ENCODE peak calls at places on chromosomes 2 and 18, in four cellular contexts. One of them, this sample, is unnamed.

GRCh38 chr2:62452701-62453449 is 53.1 kb downstream of the TMEM17 start:
- DNase-seq in heart left ventricle: no peak
- DNase-seq in cardiac muscle cell: no peak
- DNase-seq in tibial nerve: no peak
- DNase-seq in this sample: peak

GRCh38 chr18:9690418-9691178 is 17.5 kb upstream of the RAB31 start:
- DNase-seq in heart left ventricle: no peak
- DNase-seq in cardiac muscle cell: no peak
- DNase-seq in tibial nerve: no peak
- DNase-seq in this sample: no peak

GRCh38 chr2:125698280-125698679 is 957.7 kb upstream of the GYPC start:
- DNase-seq in heart left ventricle: no peak
- DNase-seq in cardiac muscle cell: no peak
- DNase-seq in tibial nerve: no peak
- DNase-seq in this sample: no peak

GRCh38 chr2:116917196-116917595 is 897.3 kb upstream of the DDX18 start:
- DNase-seq in heart left ventricle: no peak
- DNase-seq in cardiac muscle cell: no peak
- DNase-seq in tibial nerve: no peak
- DNase-seq in this sample: no peak

GRCh38 chr2:16240459-16240858 is 300.1 kb downstream of the MYCN start:
- DNase-seq in heart left ventricle: no peak
- DNase-seq in cardiac muscle cell: peak
- DNase-seq in tibial nerve: no peak
- DNase-seq in this sample: no peak

GRCh38 chr18:25233582-25234362 is 118.2 kb downstream of the ZNF521 start:
- DNase-seq in heart left ventricle: no peak
- DNase-seq in cardiac muscle cell: no peak
- DNase-seq in tibial nerve: peak
- DNase-seq in this sample: no peak

GRCh38 chr2:61181382-61182058 is 19.5 kb downstream of the C2orf74 start:
- DNase-seq in heart left ventricle: no peak
- DNase-seq in cardiac muscle cell: no peak
- DNase-seq in tibial nerve: no peak
- DNase-seq in this sample: no peak

GRCh38 chr2:68043719-68044498 is 18.9 kb downstream of the C1D start:
- DNase-seq in heart left ventricle: no peak
- DNase-seq in cardiac muscle cell: no peak
- DNase-seq in tibial nerve: no peak
- DNase-seq in this sample: no peak

GRCh38 chr2:224008702-224009261 is 30.3 kb downstream of the SERPINE2 start:
- DNase-seq in heart left ventricle: no peak
- DNase-seq in cardiac muscle cell: peak
- DNase-seq in tibial nerve: no peak
- DNase-seq in this sample: no peak

GRCh38 chr2:181678033-181678586 is 2.2 kb downstream of the NEUROD1 start:
- DNase-seq in heart left ventricle: peak
- DNase-seq in cardiac muscle cell: peak
- DNase-seq in tibial nerve: peak
- DNase-seq in this sample: no peak

GRCh38 chr2:46978696-46979095 is 63.1 kb upstream of the MCFD2 start:
- DNase-seq in heart left ventricle: no peak
- DNase-seq in cardiac muscle cell: no peak
- DNase-seq in tibial nerve: no peak
- DNase-seq in this sample: no peak

GRCh38 chr2:208315081-208315788 is 49.2 kb downstream of the PIKFYVE start:
- DNase-seq in heart left ventricle: no peak
- DNase-seq in cardiac muscle cell: no peak
- DNase-seq in tibial nerve: peak
- DNase-seq in this sample: no peak

GRCh38 chr18:35469696-35470095 is 28.1 kb downstream of the INO80C start:
- DNase-seq in heart left ventricle: no peak
- DNase-seq in cardiac muscle cell: no peak
- DNase-seq in tibial nerve: no peak
- DNase-seq in this sample: no peak

GRCh38 chr2:16621348-16621747 is 44.3 kb downstream of the CYRIA start:
- DNase-seq in heart left ventricle: no peak
- DNase-seq in cardiac muscle cell: no peak
- DNase-seq in tibial nerve: no peak
- DNase-seq in this sample: no peak

GRCh38 chr2:24643051-24643450 is 150.1 kb downstream of the PTRHD1 start:
- DNase-seq in heart left ventricle: no peak
- DNase-seq in cardiac muscle cell: no peak
- DNase-seq in tibial nerve: no peak
- DNase-seq in this sample: no peak

GRCh38 chr2:74428675-74429074 is 7.1 kb downstream of the WDR54 start:
- DNase-seq in heart left ventricle: no peak
- DNase-seq in cardiac muscle cell: no peak
- DNase-seq in tibial nerve: no peak
- DNase-seq in this sample: no peak

GRCh38 chr2:181896286-181896685 is 4.8 kb downstream of the ITPRID2 start:
- DNase-seq in heart left ventricle: no peak
- DNase-seq in cardiac muscle cell: no peak
- DNase-seq in tibial nerve: no peak
- DNase-seq in this sample: no peak

DNA sequence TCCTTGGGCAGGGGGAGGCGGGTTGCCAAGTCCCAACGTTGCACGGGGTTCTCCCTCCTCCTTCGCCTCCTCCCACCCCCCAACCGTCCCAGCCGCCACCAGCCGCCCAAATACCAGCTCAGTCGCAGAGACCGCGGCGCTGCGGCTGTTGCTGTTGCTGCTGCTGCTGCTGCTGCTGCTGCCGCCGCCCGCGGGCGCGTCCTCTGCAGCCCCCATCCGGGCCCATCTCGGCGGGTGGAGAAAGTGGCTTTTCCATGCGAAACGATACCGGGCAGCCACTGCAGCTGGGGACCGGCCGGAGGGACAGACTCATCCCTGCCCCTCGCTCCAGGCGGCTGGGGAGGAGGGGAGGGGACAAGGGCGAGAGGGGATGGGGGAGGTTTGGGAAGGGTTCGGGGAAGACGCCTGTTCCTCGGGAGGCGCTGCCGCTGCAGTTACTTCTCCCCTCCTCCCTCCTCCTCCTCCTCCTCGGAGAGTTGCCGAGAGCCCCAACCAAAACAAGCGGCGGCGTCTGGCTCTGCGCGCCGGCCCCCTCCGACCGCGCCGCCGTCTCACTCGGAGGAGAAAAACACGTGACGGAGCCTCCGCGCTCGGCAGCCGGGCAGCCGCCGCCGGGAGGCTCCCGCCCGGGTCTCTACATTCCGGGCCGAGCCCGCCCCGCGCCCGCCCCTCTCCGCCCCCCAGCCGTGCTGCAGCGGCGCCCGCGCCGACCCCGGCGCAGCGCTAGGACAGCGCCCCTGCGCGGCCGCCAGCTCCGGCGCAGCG is at the start of gene IRS1:
- DNase-seq in heart left ventricle: peak
- DNase-seq in cardiac muscle cell: peak
- DNase-seq in tibial nerve: peak
- DNase-seq in this sample: no peak
- H3K27ac ChIP-seq in heart left ventricle: peak
- H3K27ac ChIP-seq in cardiac muscle cell: peak
- H3K27ac ChIP-seq in tibial nerve: peak
- H3K27ac ChIP-seq in this sample: peak

GRCh38 chr2:100034431-100034830 is 108.0 kb downstream of the AFF3 start:
- DNase-seq in heart left ventricle: no peak
- DNase-seq in cardiac muscle cell: no peak
- DNase-seq in tibial nerve: no peak
- DNase-seq in this sample: no peak

GRCh38 chr2:100031604-100032003 is 110.8 kb downstream of the AFF3 start:
- DNase-seq in heart left ventricle: no peak
- DNase-seq in cardiac muscle cell: no peak
- DNase-seq in tibial nerve: no peak
- DNase-seq in this sample: no peak

GRCh38 chr2:100036793-100037192 is 105.6 kb downstream of the AFF3 start:
- DNase-seq in heart left ventricle: no peak
- DNase-seq in cardiac muscle cell: no peak
- DNase-seq in tibial nerve: no peak
- DNase-seq in this sample: no peak

GRCh38 chr2:100036020-100036419 is 106.4 kb downstream of the AFF3 start:
- DNase-seq in heart left ventricle: no peak
- DNase-seq in cardiac muscle cell: no peak
- DNase-seq in tibial nerve: no peak
- DNase-seq in this sample: no peak

DNA sequence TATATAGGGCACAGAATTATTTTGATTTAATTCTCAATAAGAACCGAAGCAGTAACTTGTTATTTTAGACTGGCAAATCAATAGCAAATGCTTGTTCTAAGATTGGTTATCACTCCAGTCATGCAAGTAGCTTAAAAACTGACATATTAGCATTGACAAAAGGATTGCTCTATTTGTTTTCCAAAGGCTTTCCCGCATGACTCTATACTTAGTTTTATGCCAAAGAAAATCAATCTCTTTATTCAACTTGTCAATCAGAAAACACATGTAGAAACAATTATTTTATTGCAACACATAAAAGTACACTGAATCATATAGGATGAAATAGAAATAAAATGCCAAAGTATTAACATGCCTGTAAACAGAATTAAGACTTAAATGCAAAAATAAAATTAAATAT is 108.4 kb downstream of the AFF3 start:
- DNase-seq in heart left ventricle: no peak
- DNase-seq in cardiac muscle cell: no peak
- DNase-seq in tibial nerve: no peak
- DNase-seq in this sample: no peak
- TF ChIP-seq CTCF in heart left ventricle: no peak
- TF ChIP-seq CTCF in cardiac muscle cell: no peak
- TF ChIP-seq CTCF in tibial nerve: no peak
- TF ChIP-seq CTCF in this sample: no peak

GRCh38 chr2:239276813-239277193 is 124.0 kb downstream of the HDAC4 start:
- DNase-seq in heart left ventricle: peak
- DNase-seq in cardiac muscle cell: no peak
- DNase-seq in tibial nerve: no peak
- DNase-seq in this sample: no peak
- H3K27ac ChIP-seq in heart left ventricle: no peak
- H3K27ac ChIP-seq in cardiac muscle cell: no peak
- H3K27ac ChIP-seq in tibial nerve: no peak
- H3K27ac ChIP-seq in this sample: no peak

DNA sequence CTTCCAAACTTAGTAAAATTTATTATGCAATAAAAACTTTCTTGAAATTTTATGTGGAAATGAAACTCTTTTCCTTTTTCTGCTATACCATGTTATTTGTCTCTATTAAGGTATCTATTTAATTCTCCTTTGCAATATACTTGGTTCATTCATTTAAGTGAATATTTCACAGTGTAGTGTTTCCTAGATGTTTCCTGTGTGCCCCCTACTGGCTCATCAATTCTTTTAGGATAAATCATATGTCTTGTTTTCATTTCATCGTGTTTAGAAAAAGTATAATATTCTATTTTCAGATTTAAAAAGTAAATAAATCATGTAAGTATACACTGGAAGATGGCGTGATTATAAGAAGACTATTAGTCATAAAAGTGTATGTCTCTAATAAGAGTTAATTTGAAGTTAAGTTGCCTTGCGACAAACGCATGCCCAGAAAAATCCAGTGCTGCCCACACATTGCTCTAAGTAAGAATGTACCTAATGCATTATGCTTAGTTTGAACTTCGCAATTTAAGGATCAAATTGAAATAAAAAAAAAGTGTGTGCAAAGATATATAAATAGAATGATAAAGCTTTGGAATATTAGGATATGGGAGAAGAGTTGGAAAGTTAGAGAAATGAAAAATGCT is 525.4 kb downstream of the KCNJ3 start:
- DNase-seq in heart left ventricle: no peak
- DNase-seq in cardiac muscle cell: peak
- DNase-seq in tibial nerve: no peak
- DNase-seq in this sample: no peak
- TF ChIP-seq CTCF in heart left ventricle: peak
- TF ChIP-seq CTCF in cardiac muscle cell: no peak
- TF ChIP-seq CTCF in tibial nerve: peak
- TF ChIP-seq CTCF in this sample: no peak

GRCh38 chr2:231662811-231663457 is 45.4 kb upstream of the PTMA start:
- DNase-seq in heart left ventricle: no peak
- DNase-seq in cardiac muscle cell: no peak
- DNase-seq in tibial nerve: no peak
- DNase-seq in this sample: no peak
- H3K27ac ChIP-seq in heart left ventricle: peak
- H3K27ac ChIP-seq in cardiac muscle cell: no peak
- H3K27ac ChIP-seq in tibial nerve: peak
- H3K27ac ChIP-seq in this sample: peak

GRCh38 chr2:79369127-79369526 is 143.7 kb upstream of the CTNNA2 start:
- DNase-seq in heart left ventricle: no peak
- DNase-seq in cardiac muscle cell: no peak
- DNase-seq in tibial nerve: no peak
- DNase-seq in this sample: no peak
- TF ChIP-seq CTCF in heart left ventricle: no peak
- TF ChIP-seq CTCF in cardiac muscle cell: no peak
- TF ChIP-seq CTCF in tibial nerve: no peak
- TF ChIP-seq CTCF in this sample: no peak

DNA sequence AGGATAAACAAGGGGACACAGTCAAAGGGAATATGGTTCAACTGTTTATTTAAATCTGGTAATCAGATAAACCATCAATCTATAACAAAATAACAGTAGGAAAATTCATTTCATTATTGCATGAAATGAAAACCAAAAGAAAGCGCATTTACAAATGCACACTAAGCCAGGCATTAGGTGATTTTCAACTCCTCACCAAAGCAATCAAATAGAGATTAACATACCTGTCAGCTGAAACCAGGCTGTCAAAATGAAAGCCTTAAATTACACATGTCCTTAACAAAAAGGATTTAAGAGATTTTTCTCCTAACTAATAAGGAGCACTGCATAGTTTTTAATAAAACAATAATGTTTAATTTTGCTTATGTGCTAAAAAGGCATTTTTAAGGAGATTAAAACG is 23.0 kb downstream of the STK39 start:
- DNase-seq in heart left ventricle: no peak
- DNase-seq in cardiac muscle cell: no peak
- DNase-seq in tibial nerve: no peak
- DNase-seq in this sample: no peak
- H3K27ac ChIP-seq in heart left ventricle: no peak
- H3K27ac ChIP-seq in cardiac muscle cell: peak
- H3K27ac ChIP-seq in tibial nerve: no peak
- H3K27ac ChIP-seq in this sample: no peak

GRCh38 chr18:13216732-13217465 is 1.7 kb upstream of the LDLRAD4 start:
- DNase-seq in heart left ventricle: peak
- DNase-seq in cardiac muscle cell: peak
- DNase-seq in tibial nerve: no peak
- DNase-seq in this sample: no peak
- TF ChIP-seq CTCF in heart left ventricle: peak
- TF ChIP-seq CTCF in cardiac muscle cell: peak
- TF ChIP-seq CTCF in tibial nerve: peak
- TF ChIP-seq CTCF in this sample: no peak

This sample was measured in keratinocyte.